ENCODE peak calls at places on chromosome 21, in nine cellular contexts. One of them, this sample, is unnamed.

GRCh38 chr21:28132713-28133112 is 860.0 kb downstream of the LTN1 start:
- DNase-seq in CD4-positive, alpha-beta T cell: no peak
- DNase-seq in lung: no peak
- DNase-seq in SJCRH30: no peak
- DNase-seq in activated T-cell treated with anti-CD3 and anti-CD28 coated beads, Interleukin-2, amount 50 U/mL, for 72 hours: no peak
- DNase-seq in cardiac septum: no peak
- DNase-seq in nucleus accumbens: no peak
- DNase-seq in AG04450: no peak
- DNase-seq in skeletal muscle cell: no peak
- DNase-seq in this sample: no peak

GRCh38 chr21:33917421-33917820 is 1.8 kb upstream of the ATP5PO start:
- DNase-seq in CD4-positive, alpha-beta T cell: no peak
- DNase-seq in lung: no peak
- DNase-seq in SJCRH30: no peak
- DNase-seq in activated T-cell treated with anti-CD3 and anti-CD28 coated beads, Interleukin-2, amount 50 U/mL, for 72 hours: no peak
- DNase-seq in cardiac septum: no peak
- DNase-seq in nucleus accumbens: no peak
- DNase-seq in AG04450: no peak
- DNase-seq in skeletal muscle cell: no peak
- DNase-seq in this sample: no peak

GRCh38 chr21:21397464-21397863 is 399.3 kb downstream of the NCAM2 start:
- DNase-seq in CD4-positive, alpha-beta T cell: no peak
- DNase-seq in lung: no peak
- DNase-seq in SJCRH30: no peak
- DNase-seq in activated T-cell treated with anti-CD3 and anti-CD28 coated beads, Interleukin-2, amount 50 U/mL, for 72 hours: no peak
- DNase-seq in cardiac septum: no peak
- DNase-seq in nucleus accumbens: no peak
- DNase-seq in AG04450: no peak
- DNase-seq in skeletal muscle cell: no peak
- DNase-seq in this sample: no peak

GRCh38 chr21:43362928-43363314 is 64.0 kb downstream of the SIK1 start:
- DNase-seq in CD4-positive, alpha-beta T cell: no peak
- DNase-seq in lung: no peak
- DNase-seq in SJCRH30: peak
- DNase-seq in activated T-cell treated with anti-CD3 and anti-CD28 coated beads, Interleukin-2, amount 50 U/mL, for 72 hours: peak
- DNase-seq in cardiac septum: no peak
- DNase-seq in nucleus accumbens: no peak
- DNase-seq in AG04450: no peak
- DNase-seq in skeletal muscle cell: no peak
- DNase-seq in this sample: no peak

GRCh38 chr21:38303300-38303699 is 46.5 kb downstream of the KCNJ15 start:
- DNase-seq in CD4-positive, alpha-beta T cell: no peak
- DNase-seq in lung: no peak
- DNase-seq in SJCRH30: no peak
- DNase-seq in activated T-cell treated with anti-CD3 and anti-CD28 coated beads, Interleukin-2, amount 50 U/mL, for 72 hours: no peak
- DNase-seq in cardiac septum: no peak
- DNase-seq in nucleus accumbens: no peak
- DNase-seq in AG04450: no peak
- DNase-seq in skeletal muscle cell: peak
- DNase-seq in this sample: no peak

GRCh38 chr21:44360174-44360573 is 6.8 kb downstream of the TRPM2 start:
- DNase-seq in CD4-positive, alpha-beta T cell: no peak
- DNase-seq in lung: no peak
- DNase-seq in SJCRH30: no peak
- DNase-seq in activated T-cell treated with anti-CD3 and anti-CD28 coated beads, Interleukin-2, amount 50 U/mL, for 72 hours: no peak
- DNase-seq in cardiac septum: no peak
- DNase-seq in nucleus accumbens: no peak
- DNase-seq in AG04450: no peak
- DNase-seq in skeletal muscle cell: no peak
- DNase-seq in this sample: no peak

GRCh38 chr21:36250423-36251075 is 69.4 kb upstream of the MORC3 start:
- DNase-seq in CD4-positive, alpha-beta T cell: no peak
- DNase-seq in lung: no peak
- DNase-seq in SJCRH30: no peak
- DNase-seq in activated T-cell treated with anti-CD3 and anti-CD28 coated beads, Interleukin-2, amount 50 U/mL, for 72 hours: no peak
- DNase-seq in cardiac septum: no peak
- DNase-seq in nucleus accumbens: no peak
- DNase-seq in AG04450: no peak
- DNase-seq in skeletal muscle cell: no peak
- DNase-seq in this sample: peak

GRCh38 chr21:30577766-30578165 is 12.4 kb downstream of the KRTAP22-2 start:
- DNase-seq in CD4-positive, alpha-beta T cell: no peak
- DNase-seq in lung: no peak
- DNase-seq in SJCRH30: no peak
- DNase-seq in activated T-cell treated with anti-CD3 and anti-CD28 coated beads, Interleukin-2, amount 50 U/mL, for 72 hours: no peak
- DNase-seq in cardiac septum: no peak
- DNase-seq in nucleus accumbens: no peak
- DNase-seq in AG04450: no peak
- DNase-seq in skeletal muscle cell: no peak
- DNase-seq in this sample: no peak

GRCh38 chr21:45380566-45380965 is 24.4 kb upstream of the COL18A1 start:
- DNase-seq in CD4-positive, alpha-beta T cell: no peak
- DNase-seq in lung: no peak
- DNase-seq in SJCRH30: no peak
- DNase-seq in activated T-cell treated with anti-CD3 and anti-CD28 coated beads, Interleukin-2, amount 50 U/mL, for 72 hours: no peak
- DNase-seq in cardiac septum: peak
- DNase-seq in nucleus accumbens: no peak
- DNase-seq in AG04450: no peak
- DNase-seq in skeletal muscle cell: no peak
- DNase-seq in this sample: no peak

GRCh38 chr21:40863839-40864238 is 16.9 kb upstream of the DSCAM start:
- DNase-seq in CD4-positive, alpha-beta T cell: no peak
- DNase-seq in lung: peak
- DNase-seq in SJCRH30: no peak
- DNase-seq in activated T-cell treated with anti-CD3 and anti-CD28 coated beads, Interleukin-2, amount 50 U/mL, for 72 hours: no peak
- DNase-seq in cardiac septum: no peak
- DNase-seq in nucleus accumbens: no peak
- DNase-seq in AG04450: no peak
- DNase-seq in skeletal muscle cell: no peak
- DNase-seq in this sample: no peak

GRCh38 chr21:29287383-29287782 is 11.3 kb upstream of the BACH1 start:
- DNase-seq in CD4-positive, alpha-beta T cell: no peak
- DNase-seq in lung: no peak
- DNase-seq in SJCRH30: no peak
- DNase-seq in activated T-cell treated with anti-CD3 and anti-CD28 coated beads, Interleukin-2, amount 50 U/mL, for 72 hours: no peak
- DNase-seq in cardiac septum: no peak
- DNase-seq in nucleus accumbens: no peak
- DNase-seq in AG04450: no peak
- DNase-seq in skeletal muscle cell: no peak
- DNase-seq in this sample: no peak

GRCh38 chr21:46055863-46056281 is 42.0 kb upstream of the COL6A2 start:
- DNase-seq in CD4-positive, alpha-beta T cell: no peak
- DNase-seq in lung: no peak
- DNase-seq in SJCRH30: no peak
- DNase-seq in activated T-cell treated with anti-CD3 and anti-CD28 coated beads, Interleukin-2, amount 50 U/mL, for 72 hours: no peak
- DNase-seq in cardiac septum: peak
- DNase-seq in nucleus accumbens: no peak
- DNase-seq in AG04450: no peak
- DNase-seq in skeletal muscle cell: no peak
- DNase-seq in this sample: no peak

GRCh38 chr21:39263372-39263771 is 50.1 kb downstream of the BRWD1 start:
- DNase-seq in CD4-positive, alpha-beta T cell: no peak
- DNase-seq in lung: no peak
- DNase-seq in SJCRH30: no peak
- DNase-seq in activated T-cell treated with anti-CD3 and anti-CD28 coated beads, Interleukin-2, amount 50 U/mL, for 72 hours: no peak
- DNase-seq in cardiac septum: no peak
- DNase-seq in nucleus accumbens: no peak
- DNase-seq in AG04450: no peak
- DNase-seq in skeletal muscle cell: peak
- DNase-seq in this sample: no peak

GRCh38 chr21:15592957-15593356 is 136.8 kb upstream of the USP25 start:
- DNase-seq in CD4-positive, alpha-beta T cell: no peak
- DNase-seq in lung: no peak
- DNase-seq in SJCRH30: no peak
- DNase-seq in activated T-cell treated with anti-CD3 and anti-CD28 coated beads, Interleukin-2, amount 50 U/mL, for 72 hours: no peak
- DNase-seq in cardiac septum: no peak
- DNase-seq in nucleus accumbens: no peak
- DNase-seq in AG04450: no peak
- DNase-seq in skeletal muscle cell: no peak
- DNase-seq in this sample: no peak

GRCh38 chr21:37460196-37460595 is 93.6 kb downstream of the DYRK1A start:
- DNase-seq in CD4-positive, alpha-beta T cell: no peak
- DNase-seq in lung: no peak
- DNase-seq in SJCRH30: no peak
- DNase-seq in activated T-cell treated with anti-CD3 and anti-CD28 coated beads, Interleukin-2, amount 50 U/mL, for 72 hours: no peak
- DNase-seq in cardiac septum: no peak
- DNase-seq in nucleus accumbens: no peak
- DNase-seq in AG04450: no peak
- DNase-seq in skeletal muscle cell: no peak
- DNase-seq in this sample: no peak

GRCh38 chr21:16086121-16086520 is 356.3 kb downstream of the USP25 start:
- DNase-seq in CD4-positive, alpha-beta T cell: no peak
- DNase-seq in lung: no peak
- DNase-seq in SJCRH30: no peak
- DNase-seq in activated T-cell treated with anti-CD3 and anti-CD28 coated beads, Interleukin-2, amount 50 U/mL, for 72 hours: no peak
- DNase-seq in cardiac septum: no peak
- DNase-seq in nucleus accumbens: no peak
- DNase-seq in AG04450: no peak
- DNase-seq in skeletal muscle cell: no peak
- DNase-seq in this sample: no peak

GRCh38 chr21:31530364-31530763 is 129.1 kb upstream of the SOD1 start:
- DNase-seq in CD4-positive, alpha-beta T cell: no peak
- DNase-seq in lung: no peak
- DNase-seq in SJCRH30: no peak
- DNase-seq in activated T-cell treated with anti-CD3 and anti-CD28 coated beads, Interleukin-2, amount 50 U/mL, for 72 hours: no peak
- DNase-seq in cardiac septum: no peak
- DNase-seq in nucleus accumbens: no peak
- DNase-seq in AG04450: no peak
- DNase-seq in skeletal muscle cell: no peak
- DNase-seq in this sample: no peak

GRCh38 chr21:46425566-46425965 is 33.1 kb upstream of the DIP2A start:
- DNase-seq in CD4-positive, alpha-beta T cell: peak
- DNase-seq in lung: no peak
- DNase-seq in SJCRH30: no peak
- DNase-seq in activated T-cell treated with anti-CD3 and anti-CD28 coated beads, Interleukin-2, amount 50 U/mL, for 72 hours: peak
- DNase-seq in cardiac septum: no peak
- DNase-seq in nucleus accumbens: no peak
- DNase-seq in AG04450: no peak
- DNase-seq in skeletal muscle cell: no peak
- DNase-seq in this sample: no peak

GRCh38 chr21:32015740-32016139 is 142.9 kb downstream of the HUNK start:
- DNase-seq in CD4-positive, alpha-beta T cell: no peak
- DNase-seq in lung: no peak
- DNase-seq in SJCRH30: no peak
- DNase-seq in activated T-cell treated with anti-CD3 and anti-CD28 coated beads, Interleukin-2, amount 50 U/mL, for 72 hours: no peak
- DNase-seq in cardiac septum: no peak
- DNase-seq in nucleus accumbens: no peak
- DNase-seq in AG04450: no peak
- DNase-seq in skeletal muscle cell: no peak
- DNase-seq in this sample: no peak

GRCh38 chr21:44892536-44893277 is 19.2 kb upstream of the PTTG1IP start:
- DNase-seq in CD4-positive, alpha-beta T cell: peak
- DNase-seq in lung: peak
- DNase-seq in SJCRH30: no peak
- DNase-seq in activated T-cell treated with anti-CD3 and anti-CD28 coated beads, Interleukin-2, amount 50 U/mL, for 72 hours: peak
- DNase-seq in cardiac septum: peak
- DNase-seq in nucleus accumbens: no peak
- DNase-seq in AG04450: no peak
- DNase-seq in skeletal muscle cell: no peak
- DNase-seq in this sample: peak

GRCh38 chr21:28959367-28960099 is 33.1 kb downstream of the LTN1 start:
- DNase-seq in CD4-positive, alpha-beta T cell: no peak
- DNase-seq in lung: no peak
- DNase-seq in SJCRH30: no peak
- DNase-seq in activated T-cell treated with anti-CD3 and anti-CD28 coated beads, Interleukin-2, amount 50 U/mL, for 72 hours: no peak
- DNase-seq in cardiac septum: no peak
- DNase-seq in nucleus accumbens: no peak
- DNase-seq in AG04450: peak
- DNase-seq in skeletal muscle cell: peak
- DNase-seq in this sample: no peak

GRCh38 chr21:46210378-46211136 is 18.0 kb downstream of the LSS start:
- DNase-seq in CD4-positive, alpha-beta T cell: no peak
- DNase-seq in lung: no peak
- DNase-seq in SJCRH30: no peak
- DNase-seq in activated T-cell treated with anti-CD3 and anti-CD28 coated beads, Interleukin-2, amount 50 U/mL, for 72 hours: no peak
- DNase-seq in cardiac septum: peak
- DNase-seq in nucleus accumbens: no peak
- DNase-seq in AG04450: no peak
- DNase-seq in skeletal muscle cell: no peak
- DNase-seq in this sample: no peak

GRCh38 chr21:35198004-35198403 is 148.9 kb upstream of the RUNX1 start:
- DNase-seq in CD4-positive, alpha-beta T cell: no peak
- DNase-seq in lung: no peak
- DNase-seq in SJCRH30: no peak
- DNase-seq in activated T-cell treated with anti-CD3 and anti-CD28 coated beads, Interleukin-2, amount 50 U/mL, for 72 hours: no peak
- DNase-seq in cardiac septum: no peak
- DNase-seq in nucleus accumbens: no peak
- DNase-seq in AG04450: peak
- DNase-seq in skeletal muscle cell: peak
- DNase-seq in this sample: no peak

GRCh38 chr21:28828981-28829380 is 163.7 kb downstream of the LTN1 start:
- DNase-seq in CD4-positive, alpha-beta T cell: no peak
- DNase-seq in lung: no peak
- DNase-seq in SJCRH30: no peak
- DNase-seq in activated T-cell treated with anti-CD3 and anti-CD28 coated beads, Interleukin-2, amount 50 U/mL, for 72 hours: no peak
- DNase-seq in cardiac septum: no peak
- DNase-seq in nucleus accumbens: no peak
- DNase-seq in AG04450: no peak
- DNase-seq in skeletal muscle cell: no peak
- DNase-seq in this sample: no peak

GRCh38 chr21:45991606-45992301 is 10.2 kb downstream of the COL6A1 start:
- DNase-seq in CD4-positive, alpha-beta T cell: no peak
- DNase-seq in lung: no peak
- DNase-seq in SJCRH30: no peak
- DNase-seq in activated T-cell treated with anti-CD3 and anti-CD28 coated beads, Interleukin-2, amount 50 U/mL, for 72 hours: peak
- DNase-seq in cardiac septum: no peak
- DNase-seq in nucleus accumbens: no peak
- DNase-seq in AG04450: no peak
- DNase-seq in skeletal muscle cell: no peak
- DNase-seq in this sample: no peak

GRCh38 chr21:31243611-31244010 is 100.5 kb downstream of the TIAM1 start:
- DNase-seq in CD4-positive, alpha-beta T cell: no peak
- DNase-seq in lung: no peak
- DNase-seq in SJCRH30: no peak
- DNase-seq in activated T-cell treated with anti-CD3 and anti-CD28 coated beads, Interleukin-2, amount 50 U/mL, for 72 hours: no peak
- DNase-seq in cardiac septum: no peak
- DNase-seq in nucleus accumbens: no peak
- DNase-seq in AG04450: no peak
- DNase-seq in skeletal muscle cell: no peak
- DNase-seq in this sample: no peak

GRCh38 chr21:44686843-44687561 is 5.0 kb upstream of the KRTAP12-1 start:
- DNase-seq in CD4-positive, alpha-beta T cell: no peak
- DNase-seq in lung: peak
- DNase-seq in SJCRH30: peak
- DNase-seq in activated T-cell treated with anti-CD3 and anti-CD28 coated beads, Interleukin-2, amount 50 U/mL, for 72 hours: no peak
- DNase-seq in cardiac septum: peak
- DNase-seq in nucleus accumbens: no peak
- DNase-seq in AG04450: no peak
- DNase-seq in skeletal muscle cell: no peak
- DNase-seq in this sample: no peak

GRCh38 chr21:33030633-33031032 is 4.9 kb downstream of the OLIG2 start:
- DNase-seq in CD4-positive, alpha-beta T cell: no peak
- DNase-seq in lung: no peak
- DNase-seq in SJCRH30: no peak
- DNase-seq in activated T-cell treated with anti-CD3 and anti-CD28 coated beads, Interleukin-2, amount 50 U/mL, for 72 hours: no peak
- DNase-seq in cardiac septum: no peak
- DNase-seq in nucleus accumbens: peak
- DNase-seq in AG04450: no peak
- DNase-seq in skeletal muscle cell: no peak
- DNase-seq in this sample: no peak

GRCh38 chr21:16536661-16537359 is 807.0 kb downstream of the USP25 start:
- DNase-seq in CD4-positive, alpha-beta T cell: no peak
- DNase-seq in lung: no peak
- DNase-seq in SJCRH30: peak
- DNase-seq in activated T-cell treated with anti-CD3 and anti-CD28 coated beads, Interleukin-2, amount 50 U/mL, for 72 hours: no peak
- DNase-seq in cardiac septum: no peak
- DNase-seq in nucleus accumbens: no peak
- DNase-seq in AG04450: no peak
- DNase-seq in skeletal muscle cell: no peak
- DNase-seq in this sample: no peak

GRCh38 chr21:41207401-41208388 is 39.7 kb downstream of the BACE2 start:
- DNase-seq in CD4-positive, alpha-beta T cell: no peak
- DNase-seq in lung: peak
- DNase-seq in SJCRH30: no peak
- DNase-seq in activated T-cell treated with anti-CD3 and anti-CD28 coated beads, Interleukin-2, amount 50 U/mL, for 72 hours: no peak
- DNase-seq in cardiac septum: no peak
- DNase-seq in nucleus accumbens: no peak
- DNase-seq in AG04450: peak
- DNase-seq in skeletal muscle cell: peak
- DNase-seq in this sample: peak

GRCh38 chr21:17798796-17799195 is 20.4 kb downstream of the C21orf91 start:
- DNase-seq in CD4-positive, alpha-beta T cell: no peak
- DNase-seq in lung: no peak
- DNase-seq in SJCRH30: no peak
- DNase-seq in activated T-cell treated with anti-CD3 and anti-CD28 coated beads, Interleukin-2, amount 50 U/mL, for 72 hours: no peak
- DNase-seq in cardiac septum: no peak
- DNase-seq in nucleus accumbens: no peak
- DNase-seq in AG04450: no peak
- DNase-seq in skeletal muscle cell: no peak
- DNase-seq in this sample: no peak

This sample was measured in dorsolateral prefrontal cortex.